ENCODE peak calls at places on chromosomes 5 and 9, in five cellular contexts. N is GM23248; K is vagina; U is adipocyte; G is CD4-positive, alpha-beta memory T cell. O is an unnamed sample.
A peak's percentile ranks its signal among the peaks of the same experiment; 100 is the strongest.

GRCh38 chr5:107487056-107487461 is 183.7 kb downstream of the EFNA5 start:
- DNase-seq in N (peak; percentile 11), K (no peak), U (peak; percentile 60), G (no peak), O (no peak)

GRCh38 chr9:37710039-37710438 is 43.6 kb upstream of the TRMT10B start:
- DNase-seq in N (no peak), K (no peak), U (no peak), G (no peak), O (no peak)

GRCh38 chr5:41637869-41638268 is 127.5 kb upstream of the PLCXD3 start:
- DNase-seq in N (peak; percentile 31), K (no peak), U (peak; percentile 16), G (no peak), O (no peak)

GRCh38 chr5:16570121-16570815 is 46.5 kb downstream of the RETREG1 start:
- DNase-seq in N (peak; percentile 76), K (no peak), U (peak; percentile 36), G (no peak), O (no peak)

GRCh38 chr5:95441631-95442030 is 50.5 kb downstream of the FAM81B start:
- DNase-seq in N (no peak), K (no peak), U (no peak), G (no peak), O (no peak)

GRCh38 chr5:174699131-174699530 is 25.3 kb upstream of the MSX2 start:
- DNase-seq in N (no peak), K (no peak), U (no peak), G (no peak), O (no peak)

GRCh38 chr5:72525816-72526215 is 18.6 kb upstream of the ZNF366 start:
- DNase-seq in N (peak; percentile 87), K (no peak), U (peak; percentile 87), G (no peak), O (no peak)

GRCh38 chr9:104808030-104808614 is 44.2 kb downstream of the NIPSNAP3B start:
- DNase-seq in N (peak; percentile 83), K (no peak), U (peak; percentile 49), G (no peak), O (no peak)

GRCh38 chr9:132224645-132225044 is 62.8 kb downstream of the NTNG2 start:
- DNase-seq in N (no peak), K (no peak), U (no peak), G (no peak), O (no peak)

GRCh38 chr9:132214027-132214622 is 52.3 kb downstream of the NTNG2 start:
- DNase-seq in N (peak; percentile 95), K (no peak), U (peak; percentile 86), G (no peak), O (no peak)

GRCh38 chr9:132221941-132222340 is 60.1 kb downstream of the NTNG2 start:
- DNase-seq in N (no peak), K (no peak), U (no peak), G (no peak), O (no peak)

GRCh38 chr9:132216861-132217655 is 55.2 kb downstream of the NTNG2 start:
- DNase-seq in N (peak; percentile 28), K (no peak), U (no peak), G (no peak), O (no peak)

GRCh38 chr9:132220069-132220468 is 58.2 kb downstream of the NTNG2 start:
- DNase-seq in N (no peak), K (no peak), U (no peak), G (no peak), O (no peak)
- H3K27me3 ChIP-seq in N (peaks cover 36% of the 10 kb centered on the region), K (no peaks in the 10 kb centered on the region), U (peaks cover 68% of the 10 kb centered on the region), G (no peaks in the 10 kb centered on the region), O (no peaks in the 10 kb centered on the region)

GRCh38 chr9:111983484-111983908 is 86.9 kb downstream of the UGCG start:
- DNase-seq in N (no peak), K (no peak), U (no peak), G (no peak), O (no peak)
- H3K4me3 ChIP-seq in N (no peak overlapping the region), K (no peak overlapping the region), U (no peak overlapping the region), G (no peak overlapping the region), O (no peak overlapping the region)

GRCh38 chr5:1703352-1704050 is 96.1 kb downstream of the MRPL36 start:
- DNase-seq in N (no peak), K (peak; percentile 52), U (no peak), G (no peak), O (no peak)
- H3K27me3 ChIP-seq in N (peaks cover 7% of the 10 kb centered on the region), K (no peaks in the 10 kb centered on the region), U (peaks cover 15% of the 10 kb centered on the region), G (no peaks in the 10 kb centered on the region), O (no peaks in the 10 kb centered on the region)

DNA sequence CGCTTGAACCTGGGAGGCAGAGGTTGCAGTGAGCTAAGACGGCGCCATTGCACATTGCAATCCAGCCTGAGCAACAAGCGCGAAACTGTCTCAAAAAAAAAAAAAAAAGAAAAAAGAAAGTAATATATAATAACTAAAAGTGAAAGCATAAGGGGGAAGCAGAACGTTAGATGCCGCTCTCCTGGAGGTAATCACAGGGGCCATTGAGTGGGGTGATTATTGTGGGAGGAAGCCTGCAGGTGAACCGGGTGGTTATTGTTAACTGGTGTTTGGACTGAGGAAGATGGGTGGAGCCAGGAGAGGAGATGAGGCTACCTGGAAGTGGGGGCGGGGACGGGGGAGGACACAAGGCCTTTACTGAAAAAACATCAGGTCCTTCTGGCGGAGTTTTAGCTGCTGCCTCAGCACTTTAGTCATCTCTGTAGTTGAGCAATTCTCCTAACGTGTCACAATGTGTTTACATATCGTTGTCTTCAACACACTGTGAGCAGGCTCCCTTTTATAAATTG is 5.3 kb upstream of the TJP2 start:
- DNase-seq in N (peak; percentile 61), K (no peak), U (no peak), G (peak; percentile 40), O (peak; percentile 10)
- H3K4me3 ChIP-seq in N (no peak overlapping the region), K (no peak overlapping the region), U (no peak overlapping the region), G (no peak overlapping the region), O (peak overlapping the region; percentile 54)

DNA sequence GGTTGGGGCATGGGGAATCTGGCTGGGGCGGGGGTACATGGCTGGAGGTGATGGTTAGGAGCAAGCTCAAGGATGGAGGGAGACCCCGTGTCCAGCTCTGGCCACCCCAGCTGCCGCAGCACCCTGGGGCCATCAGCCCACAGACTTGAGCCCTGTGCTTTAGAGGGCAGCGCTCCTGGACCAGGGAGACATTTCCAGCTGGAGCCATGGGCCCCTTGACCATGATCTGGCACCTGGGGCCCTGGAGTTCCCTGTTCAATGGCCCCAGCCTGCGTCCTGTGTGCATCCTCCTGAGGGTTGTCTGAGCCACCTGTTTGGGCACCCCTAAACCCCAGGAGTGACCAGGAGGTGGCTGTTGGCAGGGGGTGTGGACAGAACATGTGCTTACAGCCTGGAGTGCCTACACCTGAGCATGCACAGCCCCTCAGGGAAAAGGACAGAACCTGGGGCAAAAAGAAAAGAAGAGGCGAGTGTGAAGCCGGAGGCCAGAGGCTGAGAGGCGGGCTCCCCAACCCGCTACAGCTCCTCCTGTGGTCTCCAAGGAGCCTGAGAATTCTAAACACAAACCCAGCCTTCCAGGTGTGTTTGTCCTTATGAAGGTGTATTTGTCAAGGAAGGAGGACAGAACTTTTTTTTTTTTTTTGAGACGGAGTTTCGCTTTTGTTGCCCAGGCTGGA is 126.7 kb downstream of the C9orf50 start:
- DNase-seq in N (no peak), K (no peak), U (no peak), G (no peak), O (no peak)
- H3K27me3 ChIP-seq in N (no peaks in the 10 kb centered on the region), K (no peaks in the 10 kb centered on the region), U (no peaks in the 10 kb centered on the region), G (no peaks in the 10 kb centered on the region), O (no peaks in the 10 kb centered on the region)

GRCh38 chr5:152072076-152072475 is 147.4 kb upstream of the GLRA1 start:
- DNase-seq in N (no peak), K (no peak), U (no peak), G (no peak), O (no peak)

GRCh38 chr5:152066760-152067159 is 142.1 kb upstream of the GLRA1 start:
- DNase-seq in N (no peak), K (no peak), U (no peak), G (no peak), O (no peak)

GRCh38 chr5:152070591-152070990 is 145.9 kb upstream of the GLRA1 start:
- DNase-seq in N (no peak), K (no peak), U (no peak), G (no peak), O (no peak)
- H3K4me3 ChIP-seq in N (no peak overlapping the region), K (no peak overlapping the region), U (no peak overlapping the region), G (no peak overlapping the region), O (no peak overlapping the region)

GRCh38 chr9:130263601-130264413 is 1.8 kb upstream of the HMCN2 start:
- DNase-seq in N (peak; percentile 32), K (no peak), U (no peak), G (no peak), O (no peak)
- H3K27me3 ChIP-seq in N (peaks cover 49% of the 10 kb centered on the region), K (no peaks in the 10 kb centered on the region), U (peaks cover 54% of the 10 kb centered on the region), G (peaks cover 28% of the 10 kb centered on the region), O (no peaks in the 10 kb centered on the region)

O was measured in naive thymus-derived CD4-positive, alpha-beta T cell.